ENCODE peak calls at places on chromosomes 1 and 21, in eight cellular contexts. One of them, this sample, is unnamed.
A peak's percentile ranks its signal among the peaks of the same experiment; 100 is the strongest.

GRCh38 chr1:24364975-24365678 is 46.0 kb downstream of the GRHL3 start:
- DNase-seq in aorta: no peak
- DNase-seq in adrenal gland: no peak
- DNase-seq in heart left ventricle: no peak
- DNase-seq in fibroblast of lung: peak; percentile 93
- DNase-seq in BE2C: peak; percentile 63
- DNase-seq in ovary: no peak
- DNase-seq in spleen: no peak
- DNase-seq in this sample: peak; percentile 81

GRCh38 chr1:24713736-24714135 is 31.5 kb upstream of the CLIC4 start:
- DNase-seq in ovary: no peak
- DNase-seq in fibroblast of lung: no peak
- DNase-seq in heart left ventricle: no peak
- DNase-seq in adrenal gland: no peak
- DNase-seq in aorta: no peak
- DNase-seq in spleen: no peak
- DNase-seq in BE2C: no peak
- DNase-seq in this sample: no peak

GRCh38 chr21:44892095-44892494 is 18.6 kb upstream of the PTTG1IP start:
- DNase-seq in ovary: no peak
- DNase-seq in fibroblast of lung: no peak
- DNase-seq in spleen: no peak
- DNase-seq in aorta: no peak
- DNase-seq in heart left ventricle: peak; percentile 25
- DNase-seq in adrenal gland: no peak
- DNase-seq in BE2C: no peak
- DNase-seq in this sample: no peak

GRCh38 chr1:38918568-38918967 is 23.1 kb downstream of the RHBDL2 start:
- DNase-seq in adrenal gland: no peak
- DNase-seq in heart left ventricle: no peak
- DNase-seq in BE2C: no peak
- DNase-seq in aorta: no peak
- DNase-seq in ovary: no peak
- DNase-seq in spleen: no peak
- DNase-seq in fibroblast of lung: no peak
- DNase-seq in this sample: no peak

GRCh38 chr1:35173516-35174224 is 19.3 kb downstream of the SFPQ start:
- DNase-seq in fibroblast of lung: no peak
- DNase-seq in aorta: no peak
- DNase-seq in adrenal gland: no peak
- DNase-seq in BE2C: no peak
- DNase-seq in heart left ventricle: no peak
- DNase-seq in spleen: no peak
- DNase-seq in ovary: no peak
- DNase-seq in this sample: no peak

GRCh38 chr1:211036701-211037494 is 97.0 kb downstream of the KCNH1 start:
- DNase-seq in adrenal gland: no peak
- DNase-seq in heart left ventricle: no peak
- DNase-seq in BE2C: no peak
- DNase-seq in ovary: no peak
- DNase-seq in fibroblast of lung: peak; percentile 58
- DNase-seq in spleen: no peak
- DNase-seq in aorta: no peak
- DNase-seq in this sample: peak; percentile 92

GRCh38 chr1:186282466-186282865 is 92.6 kb downstream of the TPR start:
- DNase-seq in BE2C: no peak
- DNase-seq in spleen: no peak
- DNase-seq in adrenal gland: no peak
- DNase-seq in aorta: no peak
- DNase-seq in fibroblast of lung: no peak
- DNase-seq in ovary: no peak
- DNase-seq in heart left ventricle: no peak
- DNase-seq in this sample: no peak

GRCh38 chr1:168230709-168231108 is 4.9 kb downstream of the SFT2D2 start:
- DNase-seq in aorta: no peak
- DNase-seq in heart left ventricle: no peak
- DNase-seq in fibroblast of lung: no peak
- DNase-seq in spleen: no peak
- DNase-seq in ovary: no peak
- DNase-seq in adrenal gland: no peak
- DNase-seq in BE2C: no peak
- DNase-seq in this sample: no peak

GRCh38 chr1:205301220-205301821 is 20.2 kb downstream of the NUAK2 start:
- DNase-seq in aorta: no peak
- DNase-seq in ovary: peak; percentile 77
- DNase-seq in fibroblast of lung: peak; percentile 66
- DNase-seq in BE2C: no peak
- DNase-seq in adrenal gland: no peak
- DNase-seq in heart left ventricle: no peak
- DNase-seq in spleen: no peak
- DNase-seq in this sample: peak; percentile 86

GRCh38 chr1:180848191-180848590 is 64.5 kb upstream of the KIAA1614 start:
- DNase-seq in aorta: no peak
- DNase-seq in adrenal gland: no peak
- DNase-seq in ovary: no peak
- DNase-seq in BE2C: no peak
- DNase-seq in heart left ventricle: no peak
- DNase-seq in spleen: no peak
- DNase-seq in fibroblast of lung: no peak
- DNase-seq in this sample: no peak

GRCh38 chr1:79100385-79100784 is 93.9 kb upstream of the ADGRL4 start:
- DNase-seq in fibroblast of lung: peak; percentile 79
- DNase-seq in heart left ventricle: no peak
- DNase-seq in spleen: no peak
- DNase-seq in adrenal gland: no peak
- DNase-seq in aorta: no peak
- DNase-seq in ovary: no peak
- DNase-seq in BE2C: no peak
- DNase-seq in this sample: peak; percentile 30
- H3K9me3 ChIP-seq in fibroblast of lung: no peaks in the 10 kb centered on the region
- H3K9me3 ChIP-seq in heart left ventricle: no peaks in the 10 kb centered on the region
- H3K9me3 ChIP-seq in spleen: no peaks in the 10 kb centered on the region
- H3K9me3 ChIP-seq in adrenal gland: no peaks in the 10 kb centered on the region
- H3K9me3 ChIP-seq in aorta: no peaks in the 10 kb centered on the region
- H3K9me3 ChIP-seq in ovary: no peaks in the 10 kb centered on the region
- H3K9me3 ChIP-seq in BE2C: no peaks in the 10 kb centered on the region
- H3K9me3 ChIP-seq in this sample: no peaks in the 10 kb centered on the region

DNA sequence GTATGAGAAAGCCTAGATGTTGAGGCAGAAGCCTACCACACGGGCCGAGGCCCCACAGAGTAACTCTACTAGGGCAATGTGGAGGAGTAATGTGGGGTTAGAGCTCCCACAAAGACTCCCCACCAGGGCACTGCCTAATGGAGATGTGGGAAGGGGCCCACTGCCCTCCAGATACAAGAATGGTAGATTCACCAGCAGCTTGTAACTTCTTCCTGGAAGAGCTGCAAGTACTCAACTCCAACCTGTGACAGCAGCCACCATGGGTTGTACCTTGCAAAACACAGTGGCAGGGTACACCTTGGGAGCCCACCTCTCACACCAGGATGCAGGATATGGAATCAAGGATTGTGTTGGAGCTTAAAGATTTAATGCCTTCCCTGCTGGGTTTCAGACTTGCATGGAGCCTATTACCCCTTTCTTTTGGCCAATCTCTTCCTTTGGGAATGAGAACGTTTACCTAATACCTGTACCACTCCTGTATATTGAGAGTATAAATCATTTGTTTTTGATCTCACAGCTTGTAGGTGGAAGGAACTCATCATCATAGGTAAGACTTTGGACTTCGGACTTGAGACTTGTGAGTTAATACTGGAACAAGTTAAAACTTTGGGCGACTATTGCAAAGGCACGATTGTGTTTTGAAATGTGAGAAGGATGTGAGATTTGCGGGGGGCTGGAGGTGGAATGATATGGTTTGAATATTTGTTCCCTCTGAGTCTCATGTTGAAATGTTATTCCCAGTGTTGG is 57.5 kb downstream of the TENT5C start:
- DNase-seq in BE2C: no peak
- DNase-seq in aorta: no peak
- DNase-seq in ovary: no peak
- DNase-seq in heart left ventricle: no peak
- DNase-seq in adrenal gland: no peak
- DNase-seq in spleen: no peak
- DNase-seq in fibroblast of lung: no peak
- DNase-seq in this sample: no peak
- H3K4me3 ChIP-seq in BE2C: no peak overlapping the region
- H3K4me3 ChIP-seq in aorta: no peak overlapping the region
- H3K4me3 ChIP-seq in ovary: no peak overlapping the region
- H3K4me3 ChIP-seq in heart left ventricle: no peak overlapping the region
- H3K4me3 ChIP-seq in adrenal gland: no peak overlapping the region
- H3K4me3 ChIP-seq in spleen: no peak overlapping the region
- H3K4me3 ChIP-seq in fibroblast of lung: no peak overlapping the region
- H3K4me3 ChIP-seq in this sample: no peak overlapping the region

GRCh38 chr1:3263790-3264189 is 190.7 kb upstream of the ARHGEF16 start:
- DNase-seq in adrenal gland: no peak
- DNase-seq in heart left ventricle: no peak
- DNase-seq in aorta: no peak
- DNase-seq in fibroblast of lung: no peak
- DNase-seq in ovary: no peak
- DNase-seq in BE2C: no peak
- DNase-seq in spleen: no peak
- DNase-seq in this sample: no peak
- H3K9me3 ChIP-seq in adrenal gland: no peaks in the 10 kb centered on the region
- H3K9me3 ChIP-seq in heart left ventricle: no peaks in the 10 kb centered on the region
- H3K9me3 ChIP-seq in aorta: no peaks in the 10 kb centered on the region
- H3K9me3 ChIP-seq in fibroblast of lung: no peaks in the 10 kb centered on the region
- H3K9me3 ChIP-seq in ovary: no peaks in the 10 kb centered on the region
- H3K9me3 ChIP-seq in BE2C: no peaks in the 10 kb centered on the region
- H3K9me3 ChIP-seq in spleen: no peaks in the 10 kb centered on the region
- H3K9me3 ChIP-seq in this sample: no peaks in the 10 kb centered on the region

GRCh38 chr1:31507676-31508530 is 68.4 kb upstream of the TINAGL1 start:
- DNase-seq in ovary: no peak
- DNase-seq in adrenal gland: no peak
- DNase-seq in BE2C: no peak
- DNase-seq in spleen: no peak
- DNase-seq in fibroblast of lung: no peak
- DNase-seq in heart left ventricle: no peak
- DNase-seq in aorta: no peak
- DNase-seq in this sample: no peak

GRCh38 chr1:31510304-31510703 is 66.0 kb upstream of the TINAGL1 start:
- DNase-seq in aorta: no peak
- DNase-seq in fibroblast of lung: no peak
- DNase-seq in heart left ventricle: no peak
- DNase-seq in spleen: no peak
- DNase-seq in BE2C: no peak
- DNase-seq in ovary: no peak
- DNase-seq in adrenal gland: no peak
- DNase-seq in this sample: no peak

GRCh38 chr1:31505884-31506497 is 70.3 kb upstream of the TINAGL1 start:
- DNase-seq in aorta: no peak
- DNase-seq in spleen: no peak
- DNase-seq in fibroblast of lung: peak; percentile 68
- DNase-seq in heart left ventricle: no peak
- DNase-seq in ovary: no peak
- DNase-seq in adrenal gland: no peak
- DNase-seq in BE2C: no peak
- DNase-seq in this sample: peak; percentile 62

GRCh38 chr1:31509124-31510072 is 66.9 kb upstream of the TINAGL1 start:
- DNase-seq in heart left ventricle: no peak
- DNase-seq in BE2C: no peak
- DNase-seq in ovary: no peak
- DNase-seq in aorta: no peak
- DNase-seq in adrenal gland: no peak
- DNase-seq in fibroblast of lung: no peak
- DNase-seq in spleen: no peak
- DNase-seq in this sample: peak; percentile 65

DNA sequence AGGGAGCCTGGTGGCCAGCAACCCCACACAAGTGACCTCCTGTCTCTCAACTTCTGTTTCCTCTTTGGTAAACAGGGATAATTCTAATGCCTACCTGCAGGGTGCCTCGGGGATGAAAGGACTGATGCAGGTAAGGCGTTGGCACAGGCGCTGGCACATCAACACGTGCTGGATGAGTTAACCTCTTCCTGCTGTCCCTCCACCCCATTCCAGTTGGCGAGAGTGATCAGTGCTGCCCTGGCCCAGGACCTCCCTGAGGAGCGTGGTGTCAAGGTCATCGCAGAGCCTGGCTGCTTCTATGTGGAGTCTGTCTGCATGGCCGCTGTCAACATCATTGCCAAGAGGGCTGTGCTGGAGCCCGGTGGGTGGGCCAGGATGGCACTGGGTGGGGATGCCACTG is 69.1 kb upstream of the TINAGL1 start:
- DNase-seq in heart left ventricle: no peak
- DNase-seq in aorta: no peak
- DNase-seq in spleen: no peak
- DNase-seq in adrenal gland: no peak
- DNase-seq in ovary: no peak
- DNase-seq in fibroblast of lung: no peak
- DNase-seq in BE2C: no peak
- DNase-seq in this sample: no peak
- H3K4me3 ChIP-seq in heart left ventricle: no peak overlapping the region
- H3K4me3 ChIP-seq in aorta: no peak overlapping the region
- H3K4me3 ChIP-seq in spleen: no peak overlapping the region
- H3K4me3 ChIP-seq in adrenal gland: no peak overlapping the region
- H3K4me3 ChIP-seq in ovary: no peak overlapping the region
- H3K4me3 ChIP-seq in fibroblast of lung: no peak overlapping the region
- H3K4me3 ChIP-seq in BE2C: no peak overlapping the region
- H3K4me3 ChIP-seq in this sample: no peak overlapping the region

GRCh38 chr21:26449161-26449560 is 123.9 kb downstream of the CYYR1 start:
- DNase-seq in ovary: no peak
- DNase-seq in spleen: no peak
- DNase-seq in heart left ventricle: no peak
- DNase-seq in BE2C: no peak
- DNase-seq in fibroblast of lung: peak; percentile 80
- DNase-seq in adrenal gland: no peak
- DNase-seq in aorta: no peak
- DNase-seq in this sample: no peak

GRCh38 chr21:26451014-26451740 is 121.9 kb downstream of the CYYR1 start:
- DNase-seq in ovary: no peak
- DNase-seq in BE2C: no peak
- DNase-seq in aorta: no peak
- DNase-seq in fibroblast of lung: no peak
- DNase-seq in heart left ventricle: no peak
- DNase-seq in spleen: no peak
- DNase-seq in adrenal gland: no peak
- DNase-seq in this sample: no peak

GRCh38 chr21:26448751-26449150 is 124.3 kb downstream of the CYYR1 start:
- DNase-seq in ovary: no peak
- DNase-seq in aorta: peak; percentile 44
- DNase-seq in fibroblast of lung: no peak
- DNase-seq in spleen: no peak
- DNase-seq in adrenal gland: no peak
- DNase-seq in BE2C: no peak
- DNase-seq in heart left ventricle: peak; percentile 29
- DNase-seq in this sample: no peak

GRCh38 chr21:26457817-26458216 is 115.3 kb downstream of the CYYR1 start:
- DNase-seq in heart left ventricle: no peak
- DNase-seq in spleen: no peak
- DNase-seq in aorta: no peak
- DNase-seq in adrenal gland: no peak
- DNase-seq in fibroblast of lung: peak; percentile 38
- DNase-seq in BE2C: no peak
- DNase-seq in ovary: no peak
- DNase-seq in this sample: no peak

GRCh38 chr21:26453258-26453657 is 119.8 kb downstream of the CYYR1 start:
- DNase-seq in fibroblast of lung: no peak
- DNase-seq in heart left ventricle: no peak
- DNase-seq in adrenal gland: no peak
- DNase-seq in ovary: no peak
- DNase-seq in BE2C: no peak
- DNase-seq in aorta: no peak
- DNase-seq in spleen: no peak
- DNase-seq in this sample: no peak
- H3K9me3 ChIP-seq in fibroblast of lung: no peaks in the 10 kb centered on the region
- H3K9me3 ChIP-seq in heart left ventricle: no peaks in the 10 kb centered on the region
- H3K9me3 ChIP-seq in adrenal gland: no peaks in the 10 kb centered on the region
- H3K9me3 ChIP-seq in ovary: no peaks in the 10 kb centered on the region
- H3K9me3 ChIP-seq in BE2C: no peaks in the 10 kb centered on the region
- H3K9me3 ChIP-seq in aorta: no peaks in the 10 kb centered on the region
- H3K9me3 ChIP-seq in spleen: no peaks in the 10 kb centered on the region
- H3K9me3 ChIP-seq in this sample: no peaks in the 10 kb centered on the region

GRCh38 chr1:201020647-201021332 is 2.7 kb downstream of the KIF21B start:
- DNase-seq in heart left ventricle: no peak
- DNase-seq in adrenal gland: no peak
- DNase-seq in ovary: no peak
- DNase-seq in BE2C: no peak
- DNase-seq in aorta: no peak
- DNase-seq in spleen: peak; percentile 85
- DNase-seq in fibroblast of lung: no peak
- DNase-seq in this sample: no peak
- H3K4me3 ChIP-seq in heart left ventricle: no peak overlapping the region
- H3K4me3 ChIP-seq in adrenal gland: no peak overlapping the region
- H3K4me3 ChIP-seq in ovary: no peak overlapping the region
- H3K4me3 ChIP-seq in BE2C: no peak overlapping the region
- H3K4me3 ChIP-seq in aorta: no peak overlapping the region
- H3K4me3 ChIP-seq in spleen: no peak overlapping the region
- H3K4me3 ChIP-seq in fibroblast of lung: no peak overlapping the region
- H3K4me3 ChIP-seq in this sample: no peak overlapping the region